ENCODE peak calls at places on chromosomes 13 and 19, in seven cellular contexts. V is omental fat pad, G is neural crest cell, B is neural progenitor cell, P is upper lobe of right lung, C is heart right ventricle, F is WTC11. A is an unnamed sample.

GRCh38 chr13:39410089-39410901 is 192.7 kb downstream of the LHFPL6 start:
- DNase-seq in G (no peak), P (no peak), V (no peak), F (no peak), C (no peak), B (no peak), A (no peak)

GRCh38 chr13:99677388-99677951 is 176.2 kb downstream of the TM9SF2 start:
- DNase-seq in C (no peak), F (no peak), V (no peak), B (no peak), P (no peak), G (no peak), A (no peak)

GRCh38 chr19:28864577-28865042 is 348.3 kb downstream of the UQCRFS1 start:
- DNase-seq in B (no peak), F (no peak), V (no peak), C (peak; percentile 61), G (no peak), P (no peak), A (no peak)

GRCh38 chr19:2212861-2213711 is 23.0 kb downstream of the PLEKHJ1 start:
- DNase-seq in F (no peak), G (no peak), C (no peak), V (no peak), B (no peak), P (peak; percentile 76), A (no peak)

GRCh38 chr13:45367358-45367757 is 26.4 kb upstream of the TPT1 start:
- DNase-seq in G (no peak), V (peak; percentile 53), F (no peak), B (no peak), P (peak; percentile 69), C (peak; percentile 24), A (peak; percentile 88)

GRCh38 chr19:51450730-51451307 is 7.4 kb downstream of the SIGLEC8 start:
- DNase-seq in P (no peak), C (no peak), G (no peak), B (no peak), F (no peak), V (no peak), A (no peak)

GRCh38 chr13:71613347-71613746 is 253.7 kb downstream of the DACH1 start:
- DNase-seq in C (no peak), G (no peak), P (no peak), F (no peak), V (no peak), B (no peak), A (no peak)

GRCh38 chr19:18908917-18909619 is 10.1 kb downstream of the COPE start:
- DNase-seq in C (no peak), B (no peak), V (no peak), P (no peak), F (no peak), G (no peak), A (no peak)

GRCh38 chr13:71775946-71776345 is 91.1 kb downstream of the DACH1 start:
- DNase-seq in F (no peak), B (no peak), G (no peak), V (no peak), P (no peak), C (no peak), A (no peak)

GRCh38 chr13:27868639-27869435 is 51.0 kb upstream of the PDX1 start:
- DNase-seq in G (no peak), C (no peak), V (no peak), F (no peak), B (peak; percentile 34), P (no peak), A (peak; percentile 32)

GRCh38 chr13:60454425-60454824 is 57.4 kb downstream of the TDRD3 start:
- DNase-seq in P (no peak), B (no peak), F (no peak), G (no peak), C (no peak), V (no peak), A (no peak)

GRCh38 chr13:60453490-60453889 is 56.5 kb downstream of the TDRD3 start:
- DNase-seq in V (no peak), B (peak; percentile 19), C (no peak), G (no peak), F (no peak), P (no peak), A (no peak)

DNA sequence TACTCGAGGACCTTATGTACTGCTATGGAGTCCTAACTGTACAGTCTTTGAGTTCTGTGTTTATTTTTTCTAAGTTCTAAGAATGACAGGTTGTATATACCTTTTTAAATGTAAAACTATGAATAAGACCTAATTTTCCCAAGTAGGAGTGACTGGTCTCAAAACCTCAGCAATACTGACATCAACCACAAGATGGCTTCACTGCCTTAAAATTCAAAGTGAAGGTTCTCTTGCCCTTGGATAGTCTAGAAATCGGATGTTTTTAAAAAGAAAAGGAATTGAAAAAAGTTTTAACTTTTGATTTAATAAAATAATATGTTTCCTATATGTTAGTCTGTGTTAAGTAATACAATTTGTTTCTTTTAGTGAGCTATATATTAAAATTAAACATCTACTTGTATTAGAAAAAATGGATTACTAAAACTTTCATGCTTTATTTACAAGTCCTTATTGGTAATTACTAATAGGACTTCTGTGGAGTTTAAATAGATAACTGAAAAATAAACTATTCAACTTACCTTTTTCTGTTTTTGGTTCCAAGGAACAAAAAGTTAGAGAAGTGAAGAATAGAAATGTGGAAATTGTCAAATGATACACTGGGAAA is 52.0 kb downstream of the TDRD3 start:
- DNase-seq in F (no peak), P (no peak), B (peak; percentile 46), C (no peak), G (peak; percentile 25), V (no peak), A (peak; percentile 17)
- TF ChIP-seq CTCF in F (peak; percentile 61), P (peak; percentile 78), B (peak; percentile 77), C (peak; percentile 74), G (peak; percentile 84), V (no peak), A (peak; percentile 84)

GRCh38 chr19:21256722-21257121 is 72.5 kb downstream of the ZNF708 start:
- DNase-seq in V (no peak), F (peak; percentile 21), C (no peak), P (no peak), B (peak; percentile 32), G (no peak), A (no peak)
- TF ChIP-seq CTCF in V (no peak), F (peak; percentile 32), C (no peak), P (peak; percentile 20), B (peak; percentile 39), G (no peak), A (peak; percentile 26)

GRCh38 chr19:39223703-39224279 is 19.7 kb upstream of the SYCN start:
- DNase-seq in P (no peak), G (no peak), C (no peak), V (no peak), B (peak; percentile 84), F (peak; percentile 67), A (peak; percentile 42)

GRCh38 chr19:39230096-39230764 is 14.6 kb downstream of the IFNL3 start:
- DNase-seq in B (no peak), P (no peak), F (no peak), C (no peak), G (no peak), V (no peak), A (no peak)

DNA sequence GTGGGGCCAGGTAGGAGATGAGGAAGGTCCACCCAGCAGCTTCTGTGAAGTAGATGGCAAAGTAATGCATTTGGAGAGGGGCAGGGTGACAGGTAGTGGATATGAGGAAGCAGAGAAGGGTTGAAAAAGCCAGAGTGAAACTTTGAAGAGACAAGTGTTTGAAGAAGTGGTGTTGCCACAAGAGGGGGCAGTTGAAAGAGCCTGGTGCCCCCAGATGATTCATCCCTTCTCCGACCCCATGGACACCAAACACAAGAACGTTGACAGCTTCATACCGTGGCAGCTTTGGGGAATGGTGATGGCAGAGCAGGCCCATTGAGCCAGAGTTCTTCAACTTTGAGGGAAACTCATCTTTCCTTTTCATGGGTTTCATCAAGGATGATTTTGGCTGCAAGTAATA is 19.9 kb downstream of the IFNL3 start:
- DNase-seq in F (peak; percentile 26), V (no peak), C (no peak), G (no peak), B (peak; percentile 44), P (no peak), A (no peak)
- TF ChIP-seq CTCF in F (no peak), V (no peak), C (no peak), G (no peak), B (peak; percentile 28), P (no peak), A (no peak)

GRCh38 chr13:107205318-107206112 is 637.6 kb upstream of the ARGLU1 start:
- DNase-seq in C (peak; percentile 70), P (peak; percentile 82), G (peak; percentile 84), V (peak; percentile 58), F (peak; percentile 80), B (peak; percentile 77), A (peak; percentile 58)

GRCh38 chr13:107200491-107200890 is 632.6 kb upstream of the ARGLU1 start:
- DNase-seq in C (no peak), P (no peak), B (no peak), F (no peak), V (no peak), G (no peak), A (no peak)

GRCh38 chr13:107202371-107203023 is 634.6 kb upstream of the ARGLU1 start:
- DNase-seq in V (no peak), P (no peak), G (no peak), B (no peak), C (no peak), F (no peak), A (no peak)

GRCh38 chr13:107208889-107209288 is 641.0 kb upstream of the ARGLU1 start:
- DNase-seq in C (no peak), G (no peak), B (no peak), F (no peak), V (no peak), P (no peak), A (no peak)

GRCh38 chr13:107203146-107203847 is 635.4 kb upstream of the ARGLU1 start:
- DNase-seq in F (peak; percentile 43), C (no peak), G (peak; percentile 27), P (no peak), V (no peak), B (peak; percentile 73), A (peak; percentile 11)
- TF ChIP-seq CTCF in F (peak; percentile 51), C (peak; percentile 47), G (peak; percentile 60), P (peak; percentile 30), V (no peak), B (peak; percentile 74), A (peak; percentile 32)

GRCh38 chr13:96817336-96817941 is 176.8 kb downstream of the OXGR1 start:
- DNase-seq in F (no peak), G (no peak), V (no peak), B (peak; percentile 55), P (no peak), C (no peak), A (no peak)
- TF ChIP-seq CTCF in F (peak; percentile 46), G (peak; percentile 81), V (no peak), B (peak; percentile 80), P (peak; percentile 40), C (peak; percentile 47), A (peak; percentile 56)

A was measured in GM13977.